ENCODE peak calls at places on chromosomes 1 and 21, in four cellular contexts. One of them, this sample, is unnamed.

GRCh38 chr1:198359024-198359653 is 181.3 kb downstream of the ATP6V1G3 start:
- DNase-seq in transverse colon: no peak
- DNase-seq in tibial nerve: no peak
- DNase-seq in ovary: no peak
- DNase-seq in this sample: no peak

GRCh38 chr1:54244655-54245054 is 44.7 kb downstream of the MRPL37 start:
- DNase-seq in transverse colon: no peak
- DNase-seq in tibial nerve: no peak
- DNase-seq in ovary: no peak
- DNase-seq in this sample: no peak

GRCh38 chr1:1306070-1306660 is 1.6 kb downstream of the ACAP3 start:
- DNase-seq in transverse colon: no peak
- DNase-seq in tibial nerve: no peak
- DNase-seq in ovary: no peak
- DNase-seq in this sample: no peak

GRCh38 chr1:169511339-169512028 is 25.7 kb upstream of the SLC19A2 start:
- DNase-seq in transverse colon: no peak
- DNase-seq in tibial nerve: no peak
- DNase-seq in ovary: peak; percentile 38
- DNase-seq in this sample: no peak

GRCh38 chr1:185426761-185427698 is 110.0 kb upstream of the IVNS1ABP start:
- DNase-seq in transverse colon: no peak
- DNase-seq in tibial nerve: no peak
- DNase-seq in ovary: no peak
- DNase-seq in this sample: no peak

GRCh38 chr1:156727914-156728598 is at the start of gene METTL25B:
- DNase-seq in transverse colon: peak; percentile 88
- DNase-seq in tibial nerve: peak; percentile 51
- DNase-seq in ovary: peak; percentile 83
- DNase-seq in this sample: peak; percentile 85

GRCh38 chr1:42692461-42692860 is 10.2 kb downstream of the YBX1 start:
- DNase-seq in transverse colon: peak; percentile 57
- DNase-seq in tibial nerve: no peak
- DNase-seq in ovary: no peak
- DNase-seq in this sample: no peak

GRCh38 chr1:184555665-184556641 is 169.1 kb downstream of the C1orf21 start:
- DNase-seq in transverse colon: no peak
- DNase-seq in tibial nerve: no peak
- DNase-seq in ovary: no peak
- DNase-seq in this sample: no peak

GRCh38 chr1:51268675-51269033 is 32.6 kb downstream of the RNF11 start:
- DNase-seq in transverse colon: no peak
- DNase-seq in tibial nerve: no peak
- DNase-seq in ovary: no peak
- DNase-seq in this sample: no peak

GRCh38 chr1:30514945-30515344 is 208.4 kb downstream of the MATN1 start:
- DNase-seq in transverse colon: no peak
- DNase-seq in tibial nerve: no peak
- DNase-seq in ovary: no peak
- DNase-seq in this sample: peak; percentile 4

GRCh38 chr21:34693192-34693810 is 24.5 kb downstream of the CLIC6 start:
- DNase-seq in transverse colon: peak; percentile 44
- DNase-seq in tibial nerve: no peak
- DNase-seq in ovary: peak; percentile 18
- DNase-seq in this sample: peak; percentile 57

GRCh38 chr1:235328271-235329138 is at the start of gene GGPS1:
- DNase-seq in transverse colon: peak; percentile 98
- DNase-seq in tibial nerve: peak; percentile 95
- DNase-seq in ovary: peak; percentile 98
- DNase-seq in this sample: peak; percentile 99

GRCh38 chr1:62905309-62905708 is 121.4 kb downstream of the ATG4C start:
- DNase-seq in transverse colon: no peak
- DNase-seq in tibial nerve: no peak
- DNase-seq in ovary: no peak
- DNase-seq in this sample: no peak

GRCh38 chr1:153150846-153151245 is at the start of gene SPRR2G:
- DNase-seq in transverse colon: no peak
- DNase-seq in tibial nerve: no peak
- DNase-seq in ovary: no peak
- DNase-seq in this sample: no peak

GRCh38 chr1:79842811-79843210 is 836.3 kb upstream of the ADGRL4 start:
- DNase-seq in transverse colon: no peak
- DNase-seq in tibial nerve: no peak
- DNase-seq in ovary: no peak
- DNase-seq in this sample: no peak

GRCh38 chr1:56710646-56711045 is 65.5 kb downstream of the PRKAA2 start:
- DNase-seq in transverse colon: no peak
- DNase-seq in tibial nerve: no peak
- DNase-seq in ovary: no peak
- DNase-seq in this sample: no peak

DNA sequence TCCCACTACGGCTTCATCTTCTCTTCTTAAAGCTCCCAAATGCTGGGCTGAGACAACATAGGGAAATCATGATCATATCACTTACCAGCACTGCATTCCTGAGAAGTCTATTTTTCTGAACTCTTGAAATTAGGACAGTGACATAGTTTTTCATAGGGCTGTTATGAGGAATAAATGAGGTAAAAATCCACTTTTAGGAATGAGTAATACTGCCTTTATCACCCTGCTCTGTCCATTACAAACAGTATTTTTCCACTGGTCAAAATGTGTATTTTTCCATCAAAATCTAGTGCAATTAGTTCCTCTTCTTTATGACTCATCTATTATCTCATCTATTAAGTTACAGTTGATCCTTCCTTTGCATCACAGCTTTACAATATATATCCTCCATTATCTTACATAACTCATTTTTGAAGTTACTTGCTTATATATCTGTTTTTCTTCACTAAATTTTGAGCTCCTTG is 36.9 kb downstream of the PRRX1 start:
- DNase-seq in transverse colon: no peak
- DNase-seq in tibial nerve: no peak
- DNase-seq in ovary: no peak
- DNase-seq in this sample: no peak
- TF ChIP-seq EP300 in transverse colon: no peak
- TF ChIP-seq EP300 in tibial nerve: no peak
- TF ChIP-seq EP300 in ovary: no peak
- TF ChIP-seq EP300 in this sample: no peak

GRCh38 chr1:58891347-58891746 is 107.5 kb upstream of the JUN start:
- DNase-seq in transverse colon: no peak
- DNase-seq in tibial nerve: no peak
- DNase-seq in ovary: no peak
- DNase-seq in this sample: no peak

GRCh38 chr1:58895559-58896135 is 111.8 kb upstream of the JUN start:
- DNase-seq in transverse colon: no peak
- DNase-seq in tibial nerve: no peak
- DNase-seq in ovary: no peak
- DNase-seq in this sample: no peak

GRCh38 chr1:58896211-58897183 is 112.7 kb upstream of the JUN start:
- DNase-seq in transverse colon: peak; percentile 87
- DNase-seq in tibial nerve: no peak
- DNase-seq in ovary: peak; percentile 27
- DNase-seq in this sample: peak; percentile 89

GRCh38 chr1:58895082-58895481 is 111.2 kb upstream of the JUN start:
- DNase-seq in transverse colon: no peak
- DNase-seq in tibial nerve: no peak
- DNase-seq in ovary: no peak
- DNase-seq in this sample: no peak

GRCh38 chr1:58893257-58893869 is 109.5 kb upstream of the JUN start:
- DNase-seq in transverse colon: peak; percentile 78
- DNase-seq in tibial nerve: no peak
- DNase-seq in ovary: no peak
- DNase-seq in this sample: peak; percentile 91
- TF ChIP-seq EP300 in transverse colon: no peak
- TF ChIP-seq EP300 in tibial nerve: no peak
- TF ChIP-seq EP300 in ovary: no peak
- TF ChIP-seq EP300 in this sample: no peak

DNA sequence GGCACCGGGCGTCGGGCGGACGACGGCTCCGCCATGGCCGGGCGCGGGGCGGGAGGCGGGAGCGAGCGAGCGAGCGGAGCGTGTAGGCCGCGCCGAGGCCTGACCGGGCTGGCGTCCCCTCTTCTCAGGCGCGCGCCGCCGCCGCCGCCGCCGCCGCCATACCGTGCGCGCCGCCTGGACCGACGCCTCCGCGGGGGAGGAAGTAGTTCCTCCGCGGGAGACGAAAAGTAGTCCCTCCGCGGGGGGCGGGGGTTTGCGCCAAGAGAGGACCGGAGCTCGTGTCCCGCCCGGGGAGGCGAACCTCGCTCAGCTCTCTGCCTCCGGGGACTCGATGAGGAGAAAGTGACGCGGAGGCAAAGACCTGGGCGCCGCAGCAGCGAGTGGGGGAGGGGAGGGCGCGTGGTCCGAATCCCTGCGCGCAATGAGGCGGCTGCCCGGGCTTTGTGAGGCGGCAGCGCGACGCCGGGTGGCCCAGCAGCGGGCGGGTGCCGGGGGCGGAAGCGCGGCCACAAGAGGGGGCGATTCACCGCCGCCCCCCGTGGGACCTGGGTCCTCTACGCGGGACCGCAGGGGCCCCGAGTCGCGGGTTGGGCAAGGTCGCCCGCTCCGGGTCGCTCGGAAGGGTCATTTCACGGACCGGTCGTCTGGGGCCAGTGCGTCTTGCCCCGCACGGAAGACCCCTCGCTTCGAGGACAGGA is at the start of gene BRWD1:
- DNase-seq in transverse colon: peak; percentile 80
- DNase-seq in tibial nerve: peak; percentile 63
- DNase-seq in ovary: peak; percentile 83
- DNase-seq in this sample: peak; percentile 80
- TF ChIP-seq EP300 in transverse colon: peak; percentile 37
- TF ChIP-seq EP300 in tibial nerve: no peak
- TF ChIP-seq EP300 in ovary: peak; percentile 46
- TF ChIP-seq EP300 in this sample: no peak

DNA sequence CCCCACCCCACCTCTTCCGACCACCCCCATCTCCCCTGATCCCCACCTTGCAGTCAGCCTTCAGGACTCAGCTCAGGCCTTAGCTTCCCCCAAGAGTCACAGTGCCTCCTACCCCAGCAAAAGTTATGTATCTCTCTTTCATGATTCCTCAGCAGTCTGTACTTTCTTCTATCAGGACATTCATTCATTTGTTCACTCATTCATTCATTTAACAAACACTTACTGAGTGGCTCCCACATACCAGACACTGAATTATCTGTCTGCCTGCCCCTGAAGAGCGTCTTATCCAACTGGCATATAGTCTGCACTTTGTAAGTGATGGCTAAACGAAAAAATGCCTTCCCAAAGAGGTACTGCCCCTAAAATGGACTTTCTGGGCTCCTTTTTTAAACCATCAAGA is 114.4 kb upstream of the SLC35F3 start:
- DNase-seq in transverse colon: no peak
- DNase-seq in tibial nerve: no peak
- DNase-seq in ovary: no peak
- DNase-seq in this sample: no peak
- TF ChIP-seq EP300 in transverse colon: no peak
- TF ChIP-seq EP300 in tibial nerve: no peak
- TF ChIP-seq EP300 in ovary: no peak
- TF ChIP-seq EP300 in this sample: no peak